ENCODE peak calls at places on chromosomes 12 and 14, in seven cellular contexts. S is SK-N-MC; B is CD8-positive, alpha-beta T cell; V is astrocyte of the spinal cord; N is right cardiac atrium; F is mucosa of descending colon; H is H1. C is an unnamed sample.

GRCh38 chr12:81573228-81573627 is 185.9 kb downstream of the PPFIA2 start:
- DNase-seq in S (no peak), B (no peak), V (peak; percentile 45), N (no peak), F (no peak), H (no peak), C (no peak)

GRCh38 chr12:132597333-132598283 is 12.8 kb downstream of the LRCOL1 start:
- DNase-seq in S (no peak), B (peak; percentile 22), V (peak; percentile 81), N (no peak), F (no peak), H (peak; percentile 62), C (no peak)

GRCh38 chr14:105767315-105767714 is 240.9 kb downstream of the TMEM121 start:
- DNase-seq in S (no peak), B (no peak), V (no peak), N (no peak), F (no peak), H (no peak), C (no peak)

GRCh38 chr14:95495538-95496025 is 20.9 kb downstream of the SYNE3 start:
- DNase-seq in S (no peak), B (no peak), V (no peak), N (no peak), F (no peak), H (no peak), C (no peak)

GRCh38 chr14:61179776-61180398 is 101.3 kb downstream of the TMEM30B start:
- DNase-seq in S (no peak), B (no peak), V (peak; percentile 60), N (no peak), F (no peak), H (no peak), C (no peak)

GRCh38 chr14:71414631-71415403 is 507.6 kb downstream of the PCNX1 start:
- DNase-seq in S (no peak), B (no peak), V (peak; percentile 47), N (no peak), F (no peak), H (no peak), C (peak; percentile 40)

GRCh38 chr12:81296556-81297305 is 218.9 kb downstream of the ACSS3 start:
- DNase-seq in S (no peak), B (no peak), V (peak; percentile 85), N (no peak), F (no peak), H (no peak), C (peak; percentile 7)

GRCh38 chr12:49335118-49335954 is 1.7 kb downstream of the C1QL4 start:
- DNase-seq in S (no peak), B (no peak), V (no peak), N (no peak), F (no peak), H (no peak), C (no peak)

GRCh38 chr12:52402377-52402776 is 3.8 kb downstream of the KRT82 start:
- DNase-seq in S (no peak), B (no peak), V (no peak), N (no peak), F (no peak), H (no peak), C (no peak)

GRCh38 chr12:67826148-67826547 is 163.1 kb upstream of the IFNG-AS1 start:
- DNase-seq in S (no peak), B (no peak), V (no peak), N (no peak), F (no peak), H (no peak), C (no peak)

GRCh38 chr12:56715798-56716197 is 9.3 kb downstream of the NACA start:
- DNase-seq in S (no peak), B (no peak), V (no peak), N (no peak), F (no peak), H (no peak), C (no peak)

GRCh38 chr12:51869490-51869865 is 18.4 kb upstream of the ANKRD33 start:
- DNase-seq in S (no peak), B (no peak), V (no peak), N (no peak), F (no peak), H (no peak), C (no peak)

GRCh38 chr14:55448146-55448614 is 7.8 kb upstream of the TBPL2 start:
- DNase-seq in S (no peak), B (no peak), V (peak; percentile 94), N (peak; percentile 60), F (peak; percentile 48), H (no peak), C (peak; percentile 67)

GRCh38 chr12:114655934-114656697 is 27.9 kb downstream of the TBX3 start:
- DNase-seq in S (no peak), B (no peak), V (peak; percentile 93), N (no peak), F (no peak), H (no peak), C (no peak)

GRCh38 chr14:69097974-69098373 is 54.9 kb downstream of the DCAF5 start:
- DNase-seq in S (no peak), B (no peak), V (no peak), N (no peak), F (no peak), H (no peak), C (no peak)

GRCh38 chr12:46944104-46944503 is 118.3 kb upstream of the SLC38A4 start:
- DNase-seq in S (no peak), B (no peak), V (peak; percentile 59), N (no peak), F (no peak), H (no peak), C (peak; percentile 67)

GRCh38 chr12:1329784-1330474 is 264.5 kb downstream of the FBXL14 start:
- DNase-seq in S (no peak), B (no peak), V (no peak), N (no peak), F (no peak), H (no peak), C (no peak)

GRCh38 chr12:27324452-27324999 is 8.1 kb upstream of the BMAL2 start:
- DNase-seq in S (no peak), B (no peak), V (peak; percentile 36), N (no peak), F (no peak), H (no peak), C (no peak)

GRCh38 chr12:29591140-29592020 is 93.9 kb upstream of the OVCH1 start:
- DNase-seq in S (no peak), B (no peak), V (no peak), N (no peak), F (no peak), H (peak; percentile 52), C (no peak)

DNA sequence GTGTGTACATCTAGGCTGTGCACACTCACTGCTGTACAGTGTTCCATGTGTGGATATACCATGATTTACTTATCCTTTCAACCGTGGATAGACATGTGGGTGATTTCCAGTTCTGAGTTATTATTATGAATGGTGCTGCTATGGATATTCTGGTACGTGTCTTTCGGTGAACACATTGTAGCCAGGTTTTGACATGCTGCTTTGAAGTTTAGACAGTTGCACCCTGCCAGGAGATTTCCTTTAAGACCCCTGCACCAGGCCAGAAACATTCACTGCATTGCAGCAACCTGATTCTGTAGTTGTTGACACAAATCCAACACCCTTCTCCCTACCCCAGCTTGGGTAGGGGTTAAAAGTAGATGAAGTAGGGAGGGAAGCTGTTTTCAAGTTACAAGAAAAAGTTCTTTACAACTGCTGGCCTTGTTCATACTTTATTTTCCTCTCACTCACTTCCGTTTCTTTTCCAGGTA is 11.8 kb upstream of the LTA4H start:
- DNase-seq in S (no peak), B (no peak), V (no peak), N (no peak), F (no peak), H (no peak), C (no peak)
- H3K4me3 ChIP-seq in S (no peak overlapping the region), B (no peak overlapping the region), V (no peak overlapping the region), N (no peak overlapping the region), F (no peak overlapping the region), H (no peak overlapping the region), C (no peak overlapping the region)

DNA sequence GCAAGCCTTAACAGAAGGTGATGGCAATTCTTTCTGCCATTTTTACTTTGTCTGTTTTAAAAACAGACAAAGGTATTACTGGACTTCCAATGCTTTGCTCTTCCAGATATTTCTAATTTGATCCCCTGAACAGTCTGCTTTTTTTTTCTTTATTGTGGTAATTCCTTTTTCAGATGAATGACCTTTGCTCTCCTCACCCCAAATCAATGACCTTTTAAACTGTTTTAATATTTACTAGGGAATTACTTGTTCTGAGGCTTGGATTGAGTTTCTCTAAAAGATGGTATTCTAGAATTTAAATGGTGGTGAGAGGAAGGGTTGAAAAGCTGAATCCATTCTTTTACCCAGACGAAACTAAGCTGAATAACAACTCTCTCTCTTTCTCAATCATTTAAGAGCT is 2.3 kb upstream of the MGST1 start:
- DNase-seq in S (no peak), B (no peak), V (no peak), N (no peak), F (no peak), H (no peak), C (no peak)
- H3K4me3 ChIP-seq in S (no peak overlapping the region), B (no peak overlapping the region), V (no peak overlapping the region), N (no peak overlapping the region), F (no peak overlapping the region), H (no peak overlapping the region), C (no peak overlapping the region)

GRCh38 chr14:102094101-102094500 is 7.3 kb upstream of the HSP90AA1 start:
- DNase-seq in S (no peak), B (no peak), V (no peak), N (peak; percentile 35), F (no peak), H (no peak), C (no peak)

GRCh38 chr14:102097441-102098135 is 10.7 kb upstream of the HSP90AA1 start:
- DNase-seq in S (no peak), B (no peak), V (no peak), N (no peak), F (peak; percentile 61), H (no peak), C (no peak)

GRCh38 chr14:102095871-102096568 is 9.2 kb upstream of the HSP90AA1 start:
- DNase-seq in S (no peak), B (no peak), V (no peak), N (no peak), F (no peak), H (peak; percentile 57), C (no peak)

GRCh38 chr14:102095231-102095870 is 8.5 kb upstream of the HSP90AA1 start:
- DNase-seq in S (no peak), B (no peak), V (no peak), N (no peak), F (no peak), H (no peak), C (no peak)

GRCh38 chr14:102096569-102097188 is 9.8 kb upstream of the HSP90AA1 start:
- DNase-seq in S (no peak), B (peak; percentile 78), V (peak; percentile 68), N (peak; percentile 89), F (peak; percentile 90), H (peak; percentile 88), C (peak; percentile 56)
- H3K4me3 ChIP-seq in S (peak overlapping the region; percentile 4), B (no peak overlapping the region), V (no peak overlapping the region), N (no peak overlapping the region), F (no peak overlapping the region), H (no peak overlapping the region), C (no peak overlapping the region)

GRCh38 chr14:81198651-81199050 is 22.1 kb downstream of the GTF2A1 start:
- DNase-seq in S (no peak), B (no peak), V (no peak), N (no peak), F (no peak), H (no peak), C (no peak)

GRCh38 chr14:81193924-81194633 is 26.7 kb downstream of the GTF2A1 start:
- DNase-seq in S (no peak), B (no peak), V (no peak), N (no peak), F (no peak), H (no peak), C (no peak)

GRCh38 chr14:81200041-81200440 is 20.7 kb downstream of the GTF2A1 start:
- DNase-seq in S (no peak), B (peak; percentile 5), V (no peak), N (no peak), F (no peak), H (no peak), C (no peak)

GRCh38 chr14:81199084-81199483 is 21.7 kb downstream of the GTF2A1 start:
- DNase-seq in S (no peak), B (no peak), V (no peak), N (no peak), F (no peak), H (no peak), C (no peak)
- H3K4me3 ChIP-seq in S (no peak overlapping the region), B (no peak overlapping the region), V (no peak overlapping the region), N (no peak overlapping the region), F (no peak overlapping the region), H (no peak overlapping the region), C (no peak overlapping the region)

C was measured in HFF-Myc.